ENCODE peak calls at places on chromosomes 2 and 18, in five cellular contexts. J is heart left ventricle, W is esophagus squamous epithelium, B is AG04449, O is Calu3. Q is an unnamed sample.
A peak's percentile ranks its signal among the peaks of the same experiment; 100 is the strongest.

GRCh38 chr18:50356036-50356945 is 18.6 kb upstream of the SKA1 start:
- DNase-seq in O (peak; percentile 23), J (no peak), B (no peak), W (no peak), Q (no peak)

GRCh38 chr2:167190053-167190452 is 301.8 kb downstream of the XIRP2 start:
- DNase-seq in J (peak; percentile 63), W (no peak), O (no peak), B (no peak), Q (peak; percentile 82)

GRCh38 chr2:109128466-109129355 is at the start of gene SH3RF3:
- DNase-seq in J (peak; percentile 71), W (no peak), O (peak; percentile 31), B (no peak), Q (no peak)

GRCh38 chr2:54454922-54455583 is 1.1 kb upstream of the SPTBN1 start:
- DNase-seq in J (peak; percentile 42), W (no peak), O (peak; percentile 23), B (no peak), Q (no peak)

GRCh38 chr2:133955174-133955573 is 298.7 kb upstream of the MGAT5 start:
- DNase-seq in W (no peak), B (no peak), O (no peak), J (no peak), Q (no peak)

GRCh38 chr2:230924470-230925341 is at the start of gene GPR55:
- DNase-seq in J (no peak), W (no peak), B (no peak), O (peak; percentile 27), Q (no peak)

GRCh38 chr2:60553496-60553991 is at the start of gene BCL11A:
- DNase-seq in O (peak; percentile 55), W (no peak), J (peak; percentile 78), B (peak; percentile 61), Q (no peak)

GRCh38 chr18:65081786-65082185 is 669.0 kb upstream of the CDH7 start:
- DNase-seq in B (no peak), J (no peak), W (no peak), O (no peak), Q (no peak)

GRCh38 chr18:68448736-68449135 is 266.2 kb downstream of the TMX3 start:
- DNase-seq in W (no peak), B (peak; percentile 54), J (no peak), O (no peak), Q (no peak)

GRCh38 chr18:48376406-48376805 is 32.8 kb downstream of the ZBTB7C start:
- DNase-seq in O (no peak), W (no peak), B (no peak), J (no peak), Q (no peak)

GRCh38 chr2:9720352-9721093 is 89.7 kb upstream of the YWHAQ start:
- DNase-seq in O (no peak), J (no peak), W (no peak), B (no peak), Q (no peak)

GRCh38 chr18:13810950-13811485 is 12.9 kb upstream of the MC5R start:
- DNase-seq in O (no peak), B (no peak), W (no peak), J (no peak), Q (no peak)

GRCh38 chr18:70423120-70423519 is 134.3 kb downstream of the SOCS6 start:
- DNase-seq in J (no peak), B (no peak), O (no peak), W (no peak), Q (no peak)

GRCh38 chr2:134372611-134373131 is 118.8 kb downstream of the MGAT5 start:
- DNase-seq in B (no peak), W (no peak), O (no peak), J (peak; percentile 70), Q (no peak)

GRCh38 chr2:24883946-24884345 is 36.1 kb downstream of the ADCY3 start:
- DNase-seq in O (no peak), J (no peak), W (no peak), B (no peak), Q (no peak)

GRCh38 chr2:45782968-45783367 is 131.5 kb downstream of the PRKCE start:
- DNase-seq in W (no peak), O (no peak), B (no peak), J (no peak), Q (no peak)

GRCh38 chr2:85865539-85866164 is 23.1 kb downstream of the ST3GAL5 start:
- DNase-seq in B (no peak), W (no peak), J (no peak), O (no peak), Q (no peak)

GRCh38 chr18:13568443-13569392 is 157.6 kb downstream of the FAM210A start:
- DNase-seq in B (no peak), W (no peak), J (no peak), O (no peak), Q (no peak)

GRCh38 chr2:148926291-148926961 is 51.4 kb downstream of the KIF5C start:
- DNase-seq in B (no peak), J (peak; percentile 26), W (no peak), O (peak; percentile 58), Q (no peak)

GRCh38 chr2:168181825-168182224 is 65.6 kb downstream of the STK39 start:
- DNase-seq in W (no peak), J (no peak), B (no peak), O (no peak), Q (no peak)

GRCh38 chr2:61969376-61969775 is 63.9 kb downstream of the COMMD1 start:
- DNase-seq in B (no peak), J (no peak), W (no peak), O (no peak), Q (no peak)

GRCh38 chr2:172972005-172972619 is 103.5 kb upstream of the MAP3K20 start:
- DNase-seq in B (no peak), W (no peak), J (peak; percentile 42), O (peak; percentile 63), Q (no peak)

GRCh38 chr2:151374426-151374825 is 17.0 kb downstream of the TNFAIP6 start:
- DNase-seq in J (no peak), W (no peak), O (peak; percentile 24), B (peak; percentile 55), Q (peak; percentile 84)

GRCh38 chr18:51447351-51447896 is 249.9 kb upstream of the MEX3C start:
- DNase-seq in B (no peak), W (no peak), O (no peak), J (peak; percentile 55), Q (no peak)

GRCh38 chr2:128720440-128721022 is 401.9 kb upstream of the HS6ST1 start:
- DNase-seq in O (no peak), W (no peak), B (no peak), J (no peak), Q (no peak)
- TF ChIP-seq CTCF in O (no peak), W (no peak), B (no peak), J (no peak), Q (no peak)

DNA sequence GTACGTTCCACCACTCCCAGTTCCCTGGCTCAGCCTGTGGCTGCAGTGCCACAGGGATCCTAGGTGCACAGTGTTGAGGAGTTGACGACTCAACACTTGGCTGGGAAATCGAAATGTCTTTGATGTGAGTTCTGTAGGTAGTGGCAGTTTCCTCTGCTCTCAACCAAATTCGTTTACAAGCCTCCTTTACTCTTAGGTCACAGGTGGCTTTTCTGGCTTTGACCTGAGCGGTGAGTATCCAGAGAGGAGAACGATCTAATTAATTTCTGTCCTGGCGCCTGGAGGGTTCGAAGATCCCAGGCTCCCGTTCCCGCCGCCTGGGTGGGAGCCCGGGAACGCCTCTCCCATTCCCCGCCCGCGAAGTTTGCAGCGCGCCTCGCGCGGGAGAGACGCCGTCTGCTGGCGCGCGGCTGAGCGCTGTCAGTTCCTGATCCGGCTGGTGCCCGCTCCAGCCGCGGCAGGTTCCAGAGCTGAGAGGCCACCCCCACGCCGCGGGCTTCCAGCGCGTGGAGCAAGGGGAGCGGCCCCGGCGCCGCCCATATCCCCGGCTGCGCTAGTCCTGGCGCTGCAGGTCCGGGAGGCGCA is at the start of gene LAMA3:
- DNase-seq in J (peak; percentile 70), O (peak; percentile 69), W (no peak), B (no peak), Q (no peak)
- TF ChIP-seq CTCF in J (peak; percentile 36), O (no peak), W (no peak), B (peak; percentile 23), Q (no peak)

GRCh38 chr18:63320041-63320689 is 596 bp upstream of the BCL2 start:
- DNase-seq in O (peak; percentile 65), B (no peak), J (peak; percentile 87), W (peak; percentile 49), Q (no peak)

GRCh38 chr18:63319383-63320040 is at the start of gene BCL2:
- DNase-seq in O (no peak), W (no peak), B (no peak), J (no peak), Q (no peak)

GRCh38 chr18:63321291-63321690 is 1.7 kb upstream of the BCL2 start:
- DNase-seq in J (no peak), W (no peak), B (no peak), O (no peak), Q (no peak)

GRCh38 chr18:63322246-63322645 is 2.7 kb upstream of the BCL2 start:
- DNase-seq in O (no peak), W (no peak), B (no peak), J (no peak), Q (no peak)

DNA sequence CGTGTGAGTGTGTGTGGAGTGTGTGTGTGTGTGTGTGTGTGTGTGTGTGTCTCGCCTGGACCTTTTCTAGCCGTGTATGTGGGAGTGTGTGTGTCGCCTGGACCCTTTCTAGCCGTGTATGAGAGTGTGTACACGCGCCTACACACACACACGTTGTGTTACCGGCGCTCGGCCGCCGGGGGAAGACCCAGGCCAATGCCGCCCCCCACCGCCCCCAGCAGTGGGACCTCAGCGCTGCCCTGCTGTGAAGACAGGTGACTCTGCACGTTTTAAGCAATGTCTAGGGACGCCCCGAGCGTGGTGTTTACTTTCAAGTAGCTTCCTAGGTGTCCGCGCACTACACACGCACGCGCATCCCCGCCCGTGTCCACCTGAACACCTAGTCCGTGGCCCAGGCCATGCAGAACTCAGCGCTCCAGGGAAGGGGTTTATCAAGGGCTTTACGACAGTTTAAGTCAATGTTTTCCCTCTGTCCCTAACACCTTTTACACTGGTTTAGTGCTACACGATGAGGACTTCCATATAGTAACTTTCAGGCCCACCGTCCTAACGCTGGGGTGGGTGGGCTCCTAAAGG is 1.2 kb upstream of the BCL2 start:
- DNase-seq in B (no peak), J (peak; percentile 35), O (peak; percentile 40), W (peak; percentile 17), Q (no peak)
- TF ChIP-seq CTCF in B (no peak), J (no peak), O (no peak), W (no peak), Q (peak; percentile 9)

GRCh38 chr2:10814571-10815331 is 2.2 kb upstream of the PDIA6 start:
- DNase-seq in O (no peak), W (no peak), B (no peak), J (no peak), Q (no peak)

GRCh38 chr2:10820562-10820961 is 8.0 kb upstream of the PDIA6 start:
- DNase-seq in W (no peak), O (no peak), B (no peak), J (peak; percentile 57), Q (no peak)

GRCh38 chr2:10819714-10820314 is 7.2 kb upstream of the PDIA6 start:
- DNase-seq in W (no peak), B (no peak), O (no peak), J (no peak), Q (no peak)

GRCh38 chr2:10818986-10819385 is 6.4 kb upstream of the PDIA6 start:
- DNase-seq in J (no peak), O (no peak), W (no peak), B (no peak), Q (no peak)

DNA sequence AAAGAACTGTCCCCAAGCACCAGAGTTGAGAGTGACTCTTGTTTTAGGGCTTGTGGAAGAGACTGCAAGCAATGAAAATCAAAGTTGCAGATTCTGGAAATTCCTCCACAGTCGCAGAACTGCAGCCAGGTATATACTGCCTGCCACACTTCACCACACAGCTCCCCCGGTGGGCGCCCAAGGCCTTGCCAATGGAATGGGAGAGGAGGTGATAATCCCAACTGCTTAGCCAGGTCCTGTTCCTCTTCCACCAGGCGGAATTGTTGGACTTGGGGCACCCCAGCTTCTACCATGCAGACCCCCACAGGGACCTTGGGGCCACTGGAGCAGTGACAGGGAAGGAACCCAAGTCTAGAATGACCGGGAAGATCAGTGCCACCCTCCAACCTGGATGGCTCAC is 4.8 kb upstream of the PDIA6 start:
- DNase-seq in W (no peak), J (no peak), O (peak; percentile 53), B (no peak), Q (no peak)
- TF ChIP-seq CTCF in W (no peak), J (no peak), O (peak; percentile 12), B (peak; percentile 48), Q (peak; percentile 33)

Q was measured in epithelial cell of proximal tubule.